ENCODE peak calls at places on chromosomes 11 and 22, in five cellular contexts. O, Q, P, D and T are unnamed samples.

GRCh38 chr11:128627666-128628342 is 40.4 kb upstream of the ETS1 start:
- DNase-seq in O (no peak), Q (no peak), P (no peak), D (peak), T (no peak)

GRCh38 chr11:116990061-116990473 is 108.2 kb downstream of the SIK3 start:
- DNase-seq in O (peak), Q (no peak), P (no peak), D (no peak), T (peak)

GRCh38 chr11:2144549-2145220 is 5.5 kb upstream of the IGF2 start:
- DNase-seq in O (no peak), Q (no peak), P (no peak), D (no peak), T (no peak)

GRCh38 chr11:63814383-63814736 is 1.1 kb downstream of the SPINDOC start:
- DNase-seq in O (peak), Q (no peak), P (no peak), D (no peak), T (no peak)

GRCh38 chr11:131637469-131638175 is 267.2 kb downstream of the NTM start:
- DNase-seq in O (no peak), Q (no peak), P (no peak), D (no peak), T (no peak)

GRCh38 chr11:63961608-63962412 is 12.6 kb upstream of the COX8A start:
- DNase-seq in O (peak), Q (no peak), P (peak), D (no peak), T (peak)

GRCh38 chr11:117185739-117186430 is 7.3 kb downstream of the SIDT2 start:
- DNase-seq in O (no peak), Q (no peak), P (no peak), D (peak), T (no peak)

GRCh38 chr11:102733232-102733875 is 8.6 kb upstream of the MMP8 start:
- DNase-seq in O (peak), Q (no peak), P (peak), D (no peak), T (peak)

GRCh38 chr11:31702966-31703365 is 108.2 kb downstream of the PAX6 start:
- DNase-seq in O (peak), Q (no peak), P (no peak), D (no peak), T (peak)

GRCh38 chr11:45213316-45213665 is 66.9 kb downstream of the PRDM11 start:
- DNase-seq in O (no peak), Q (no peak), P (no peak), D (no peak), T (no peak)

GRCh38 chr11:99281331-99281730 is 260.6 kb downstream of the CNTN5 start:
- DNase-seq in O (no peak), Q (no peak), P (no peak), D (no peak), T (peak)

GRCh38 chr22:23383491-23384450 is 196.3 kb downstream of the IGLL1 start:
- DNase-seq in O (peak), Q (no peak), P (no peak), D (no peak), T (no peak)

GRCh38 chr22:46079093-46079860 is 71.0 kb upstream of the PPARA start:
- DNase-seq in O (no peak), Q (no peak), P (peak), D (peak), T (no peak)

GRCh38 chr11:115054541-115055538 is 376.5 kb downstream of the NXPE2 start:
- DNase-seq in O (no peak), Q (no peak), P (peak), D (no peak), T (no peak)

GRCh38 chr11:115566185-115566765 is 62.1 kb upstream of the CADM1 start:
- DNase-seq in O (no peak), Q (no peak), P (no peak), D (no peak), T (no peak)

GRCh38 chr11:26227311-26227710 is 104.6 kb upstream of the ANO3 start:
- DNase-seq in O (peak), Q (no peak), P (no peak), D (no peak), T (peak)

GRCh38 chr11:70608568-70609314 is 210.4 kb downstream of the CTTN start:
- DNase-seq in O (peak), Q (no peak), P (peak), D (no peak), T (no peak)

GRCh38 chr22:43302462-43303109 is 40.6 kb downstream of the SCUBE1 start:
- DNase-seq in O (no peak), Q (no peak), P (no peak), D (no peak), T (no peak)

GRCh38 chr11:60995798-60996197 is 24.3 kb downstream of the CD6 start:
- DNase-seq in O (no peak), Q (no peak), P (no peak), D (no peak), T (no peak)

GRCh38 chr11:60994450-60995135 is 23.1 kb downstream of the CD6 start:
- DNase-seq in O (no peak), Q (no peak), P (no peak), D (no peak), T (no peak)

GRCh38 chr11:60993611-60994010 is 22.1 kb downstream of the CD6 start:
- DNase-seq in O (no peak), Q (no peak), P (no peak), D (no peak), T (no peak)

GRCh38 chr11:60991457-60991856 is 20.0 kb downstream of the CD6 start:
- DNase-seq in O (no peak), Q (no peak), P (no peak), D (no peak), T (no peak)

GRCh38 chr11:60992842-60993409 is 21.4 kb downstream of the CD6 start:
- DNase-seq in O (no peak), Q (no peak), P (no peak), D (no peak), T (no peak)
- TF ChIP-seq CTCF in O (no peak), Q (no peak), P (no peak), D (no peak), T (no peak)

DNA sequence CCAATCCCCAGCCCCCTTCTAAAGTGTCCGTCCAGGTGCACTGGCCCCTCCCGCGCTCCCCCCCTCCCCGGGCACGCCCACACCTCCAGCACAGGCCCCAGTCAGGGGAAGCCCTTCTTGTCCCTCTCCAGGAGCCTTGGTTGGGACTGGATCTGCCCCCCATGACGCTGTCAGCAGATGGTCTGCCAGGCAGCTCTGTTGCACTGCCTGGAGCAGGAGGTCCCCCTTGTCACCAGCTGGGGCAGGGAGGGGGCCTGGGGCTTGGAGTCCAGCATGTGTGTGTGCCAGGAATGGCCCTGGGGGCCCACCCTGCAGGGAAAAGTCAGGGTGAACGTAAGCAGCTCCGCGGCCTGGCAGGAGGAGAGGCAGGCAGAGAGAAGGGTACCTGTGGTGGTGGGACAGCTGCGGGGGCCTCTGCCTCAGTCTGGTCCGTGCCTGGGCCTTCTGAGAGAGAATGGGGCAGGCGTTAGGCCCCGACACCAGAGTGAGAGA is 1.6 kb downstream of the IRF7 start:
- DNase-seq in O (no peak), Q (no peak), P (no peak), D (no peak), T (no peak)
- H3K4me3 ChIP-seq in O (no peak), Q (no peak), P (peak), D (peak), T (no peak)

DNA sequence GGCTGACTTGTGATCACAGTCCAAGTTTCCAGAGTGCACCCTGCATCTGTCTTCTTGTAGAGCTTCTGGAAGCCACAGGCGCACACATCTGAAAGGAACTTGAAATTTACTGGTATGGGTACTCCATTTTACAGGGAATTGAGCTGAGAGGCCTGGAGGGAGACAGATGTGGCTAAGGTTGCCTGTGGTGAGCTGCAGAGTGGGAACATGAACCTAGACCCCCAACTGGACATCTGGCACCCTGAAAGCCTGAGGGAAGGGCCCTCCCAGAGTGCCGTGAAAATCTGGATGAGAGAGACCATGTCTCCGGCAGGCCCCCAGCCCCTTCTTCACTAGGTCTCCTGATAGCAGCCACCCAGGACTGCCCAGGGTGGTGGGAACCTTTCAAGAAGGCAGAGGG is 22.6 kb upstream of the SOX10 start:
- DNase-seq in O (no peak), Q (no peak), P (no peak), D (no peak), T (no peak)
- TF ChIP-seq CTCF in O (no peak), Q (no peak), P (no peak), D (no peak), T (no peak)

GRCh38 chr11:83284501-83285051 is 1.6 kb downstream of the CCDC90B start:
- DNase-seq in O (peak), Q (no peak), P (no peak), D (no peak), T (no peak)
- H3K4me3 ChIP-seq in O (peak), Q (peak), P (peak), D (peak), T (peak)